ENCODE peak calls at places on chromosomes 16 and 17, in four cellular contexts. W, P, T and H are unnamed samples.

GRCh38 chr17:29949708-29950107 is 8.3 kb downstream of the EFCAB5 start:
- DNase-seq in T (no peak), W (no peak), P (no peak), H (no peak)

GRCh38 chr16:48963901-48964615 is 317.6 kb downstream of the CBLN1 start:
- DNase-seq in P (no peak), T (no peak), W (no peak), H (no peak)

GRCh38 chr17:50931003-50931878 is 65.1 kb upstream of the TOB1 start:
- DNase-seq in P (peak), W (peak), T (peak), H (peak)

GRCh38 chr17:34012709-34013375 is 242.2 kb upstream of the CCL2 start:
- DNase-seq in W (no peak), P (no peak), T (no peak), H (no peak)

GRCh38 chr16:89422905-89423630 is 67.3 kb downstream of the ANKRD11 start:
- DNase-seq in W (no peak), P (peak), T (no peak), H (peak)

GRCh38 chr16:23424292-23424958 is 28.6 kb downstream of the COG7 start:
- DNase-seq in T (no peak), P (no peak), W (no peak), H (no peak)

GRCh38 chr16:84223456-84223855 is 16.4 kb downstream of the KCNG4 start:
- DNase-seq in W (no peak), P (no peak), T (no peak), H (no peak)

GRCh38 chr17:2948721-2949468 is 114.5 kb downstream of the OR1D5 start:
- DNase-seq in T (no peak), W (no peak), P (no peak), H (no peak)

GRCh38 chr17:80290199-80290598 is 29.5 kb downstream of the RNF213 start:
- DNase-seq in P (no peak), W (no peak), T (no peak), H (no peak)

GRCh38 chr16:578870-579405 is 9.2 kb downstream of the PIGQ start:
- DNase-seq in T (no peak), W (peak), P (peak), H (peak)

GRCh38 chr16:555528-556478 is 4.4 kb upstream of the PRR35 start:
- DNase-seq in T (no peak), P (no peak), W (no peak), H (no peak)

GRCh38 chr16:86403541-86404163 is 106.7 kb upstream of the FOXF1 start:
- DNase-seq in P (no peak), T (no peak), W (no peak), H (no peak)

GRCh38 chr17:42288985-42289862 is 926 bp downstream of the STAT5A start:
- DNase-seq in T (no peak), P (peak), W (peak), H (peak)

GRCh38 chr17:57627591-57627990 is 117.5 kb downstream of the CCDC182 start:
- DNase-seq in T (no peak), W (no peak), P (no peak), H (no peak)

GRCh38 chr16:56041556-56042140 is 149.6 kb upstream of the GNAO1 start:
- DNase-seq in T (no peak), W (peak), P (peak), H (peak)

GRCh38 chr17:18106211-18106610 is 2.3 kb upstream of the MYO15A start:
- DNase-seq in W (no peak), P (no peak), T (no peak), H (no peak)

GRCh38 chr17:38608648-38609047 is 2.9 kb upstream of the SRCIN1 start:
- DNase-seq in P (no peak), T (no peak), W (no peak), H (no peak)

GRCh38 chr17:41001795-41002194 is 2.1 kb upstream of the KRTAP3-2 start:
- DNase-seq in P (no peak), T (no peak), W (no peak), H (no peak)

GRCh38 chr17:38326996-38327792 is 16.6 kb downstream of the GPR179 start:
- DNase-seq in W (no peak), T (no peak), P (peak), H (no peak)

GRCh38 chr17:50102164-50102991 is 7.2 kb downstream of the PDK2 start:
- DNase-seq in W (no peak), T (no peak), P (no peak), H (no peak)

GRCh38 chr16:20673882-20674683 is 23.4 kb downstream of the ACSM1 start:
- DNase-seq in T (no peak), P (no peak), W (no peak), H (no peak)

GRCh38 chr17:81898029-81898866 is 3.8 kb upstream of the NPB start:
- DNase-seq in T (no peak), P (no peak), W (no peak), H (no peak)

GRCh38 chr16:46817961-46818360 is 13.0 kb downstream of the C16orf87 start:
- DNase-seq in T (no peak), W (no peak), P (peak), H (no peak)

GRCh38 chr16:1014771-1015495 is 33.4 kb downstream of the SOX8 start:
- DNase-seq in T (no peak), W (no peak), P (no peak), H (no peak)

GRCh38 chr17:40553694-40554534 is 11.4 kb downstream of the CCR7 start:
- DNase-seq in W (no peak), P (peak), T (peak), H (no peak)

GRCh38 chr16:46801428-46802049 is 29.4 kb downstream of the C16orf87 start:
- DNase-seq in T (no peak), W (no peak), P (no peak), H (no peak)

GRCh38 chr17:62562656-62563055 is 64.8 kb upstream of the MRC2 start:
- DNase-seq in W (no peak), P (no peak), T (no peak), H (no peak)

GRCh38 chr16:4868573-4868972 is 21.3 kb downstream of the UBN1 start:
- DNase-seq in T (no peak), P (no peak), W (no peak), H (no peak)

GRCh38 chr17:45228121-45228941 is 6.6 kb downstream of the FMNL1 start:
- DNase-seq in P (peak), W (no peak), T (no peak), H (peak)

GRCh38 chr17:55432358-55433028 is 10.9 kb upstream of the MMD start:
- DNase-seq in T (no peak), P (no peak), W (no peak), H (no peak)

GRCh38 chr16:88007321-88007731 is 56.1 kb downstream of the BANP start:
- DNase-seq in P (peak), T (no peak), W (no peak), H (no peak)

GRCh38 chr16:68412061-68412460 is 36.2 kb downstream of the SMPD3 start:
- DNase-seq in W (no peak), P (no peak), T (no peak), H (no peak)